ENCODE peak calls at places on chromosomes 12 and 14, in nine cellular contexts. R is AG09319, W is Panc1, Y is OCI-LY7, T is HL-60, A is AG04450, D is GM12865, U is epithelial cell of esophagus, B is progenitor cell of endocrine pancreas. G is an unnamed sample.

GRCh38 chr14:77208266-77208978 is 26.8 kb downstream of the TMEM63C start:
- DNase-seq in R (peak), D (peak), U (peak), T (peak), Y (peak), W (no peak), A (peak), B (peak), G (peak)

GRCh38 chr12:45131506-45131905 is 80.6 kb upstream of the DBX2 start:
- DNase-seq in B (no peak), A (no peak), D (no peak), R (no peak), T (peak), Y (no peak), U (no peak), W (no peak), G (no peak)

GRCh38 chr12:85575115-85576096 is 260.8 kb downstream of the RASSF9 start:
- DNase-seq in Y (peak), R (peak), U (peak), D (peak), T (peak), W (peak), A (peak), B (no peak), G (peak)

GRCh38 chr14:85867450-85867849 is 337.5 kb downstream of the FLRT2 start:
- DNase-seq in U (peak), Y (peak), D (no peak), R (no peak), B (no peak), T (no peak), A (no peak), W (no peak), G (no peak)

GRCh38 chr14:78254911-78255431 is 84.8 kb downstream of the NRXN3 start:
- DNase-seq in T (no peak), U (peak), D (peak), Y (no peak), A (no peak), R (no peak), B (no peak), W (no peak), G (no peak)

GRCh38 chr12:129298921-129299320 is 445.6 kb downstream of the GLT1D1 start:
- DNase-seq in W (no peak), T (no peak), U (no peak), Y (no peak), D (no peak), B (no peak), A (no peak), R (no peak), G (no peak)

GRCh38 chr12:112096667-112097066 is 11.9 kb downstream of the NAA25 start:
- DNase-seq in T (no peak), A (no peak), B (no peak), U (peak), W (peak), D (peak), Y (no peak), R (no peak), G (no peak)

GRCh38 chr12:113149361-113150150 is at the start of gene CFAP73:
- DNase-seq in U (peak), R (peak), A (peak), D (no peak), B (peak), Y (no peak), W (no peak), T (peak), G (no peak)

GRCh38 chr12:130764475-130765185 is 48.5 kb upstream of the RIMBP2 start:
- DNase-seq in W (peak), R (no peak), A (no peak), B (no peak), D (peak), U (peak), T (no peak), Y (peak), G (no peak)

GRCh38 chr12:111693818-111694217 is 8.0 kb downstream of the ACAD10 start:
- DNase-seq in T (no peak), Y (no peak), W (no peak), U (no peak), B (no peak), A (no peak), D (peak), R (no peak), G (no peak)

GRCh38 chr12:4796218-4796617 is 76.0 kb downstream of the GALNT8 start:
- DNase-seq in U (no peak), Y (no peak), D (no peak), R (no peak), T (no peak), B (no peak), A (no peak), W (no peak), G (no peak)

GRCh38 chr12:59040651-59041050 is 120.3 kb upstream of the LRIG3 start:
- DNase-seq in T (no peak), U (peak), D (no peak), B (no peak), Y (no peak), A (peak), W (no peak), R (peak), G (no peak)

GRCh38 chr12:52945389-52946232 is 3.3 kb upstream of the KRT18 start:
- DNase-seq in U (peak), W (no peak), B (peak), Y (no peak), A (peak), D (no peak), R (no peak), T (no peak), G (no peak)

GRCh38 chr12:45336762-45337596 is 121.1 kb downstream of the ANO6 start:
- DNase-seq in A (peak), W (no peak), R (peak), U (peak), D (no peak), B (no peak), Y (no peak), T (no peak), G (no peak)

GRCh38 chr14:88910386-88910785 is 85.9 kb downstream of the TTC8 start:
- DNase-seq in Y (no peak), U (no peak), R (no peak), T (no peak), W (no peak), B (no peak), A (no peak), D (no peak), G (no peak)

GRCh38 chr14:21846227-21846885 is 172.7 kb upstream of the OR4E1 start:
- DNase-seq in W (no peak), D (peak), R (no peak), A (no peak), Y (peak), T (peak), B (no peak), U (peak), G (no peak)

GRCh38 chr14:21723431-21724045 is 49.9 kb upstream of the OR4E1 start:
- DNase-seq in B (no peak), W (no peak), R (no peak), A (no peak), Y (peak), T (peak), D (peak), U (peak), G (no peak)

GRCh38 chr12:1553546-1553945 is 40.8 kb downstream of the FBXL14 start:
- DNase-seq in U (no peak), R (no peak), W (no peak), T (no peak), A (no peak), B (no peak), D (no peak), Y (peak), G (no peak)

GRCh38 chr14:24274101-24274543 is 2.7 kb upstream of the RABGGTA start:
- DNase-seq in D (peak), Y (peak), W (no peak), U (peak), T (peak), R (no peak), B (no peak), A (no peak), G (no peak)

GRCh38 chr14:91138511-91139359 is 24.9 kb downstream of the DGLUCY start:
- DNase-seq in D (peak), B (no peak), Y (peak), T (peak), U (peak), R (no peak), A (no peak), W (no peak), G (no peak)

GRCh38 chr12:89411846-89412245 is 59.5 kb upstream of the DUSP6 start:
- DNase-seq in A (no peak), W (no peak), B (no peak), U (no peak), R (no peak), D (no peak), Y (no peak), T (no peak), G (no peak)

GRCh38 chr12:49946497-49946896 is 4.0 kb upstream of the AQP2 start:
- DNase-seq in R (no peak), D (no peak), A (no peak), W (no peak), U (no peak), T (no peak), B (no peak), Y (no peak), G (no peak)

GRCh38 chr14:60646202-60646886 is 2.9 kb downstream of the SIX1 start:
- DNase-seq in W (no peak), B (no peak), R (no peak), T (no peak), D (no peak), Y (no peak), A (no peak), U (no peak), G (no peak)

DNA sequence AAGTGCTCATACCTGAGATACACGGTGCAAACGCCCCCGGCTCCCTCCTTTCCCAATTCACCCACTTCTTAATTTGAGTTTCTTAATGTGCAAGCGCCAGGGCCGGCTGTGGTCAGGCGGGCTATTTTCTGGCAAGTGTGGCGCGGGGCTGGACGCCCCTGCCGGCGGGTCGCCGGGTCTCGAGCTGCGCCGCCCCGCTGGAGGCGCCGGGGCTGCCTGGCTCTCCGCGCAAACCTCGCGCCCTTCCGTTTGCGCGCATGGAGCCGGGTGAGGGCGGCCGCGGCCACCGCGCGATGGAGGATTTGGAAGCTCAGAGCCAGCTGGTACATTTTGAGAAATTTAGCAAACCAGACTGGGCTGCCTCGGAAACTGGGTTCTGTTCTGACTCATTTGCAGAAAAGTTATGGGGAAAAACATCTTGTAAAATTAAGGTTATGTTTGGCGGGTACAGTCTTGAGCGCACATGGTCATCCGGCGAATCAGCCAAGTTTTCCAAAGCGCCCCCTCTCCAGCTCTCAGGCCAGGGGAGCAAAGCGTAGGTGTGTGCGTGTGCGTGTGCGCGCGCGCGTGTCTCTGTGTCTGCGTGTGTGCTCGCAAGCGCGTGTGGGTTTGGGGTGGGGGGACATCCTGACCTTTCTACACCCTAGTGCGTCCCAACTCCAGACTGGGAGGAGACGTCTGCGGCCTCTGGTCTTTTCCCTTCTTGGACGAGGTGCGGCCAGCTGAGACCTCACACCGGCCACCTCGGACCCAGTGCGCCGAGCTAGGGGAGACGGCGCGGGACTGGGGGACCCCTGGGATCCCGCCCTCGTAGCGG is 6.5 kb upstream of the OTX2 start:
- DNase-seq in T (no peak), W (no peak), R (no peak), D (no peak), A (no peak), Y (no peak), U (no peak), B (no peak), G (no peak)
- TF ChIP-seq CTCF in T (no peak), W (no peak), R (no peak), D (no peak), A (no peak), Y (no peak), U (no peak), B (peak), G (no peak)

GRCh38 chr12:117100851-117101673 is 1.8 kb upstream of the TESC start:
- DNase-seq in T (peak), U (no peak), R (no peak), Y (peak), B (no peak), A (no peak), D (no peak), W (no peak), G (no peak)
- TF ChIP-seq CTCF in T (no peak), U (no peak), R (no peak), Y (no peak), B (no peak), A (no peak), D (no peak), W (no peak), G (no peak)

DNA sequence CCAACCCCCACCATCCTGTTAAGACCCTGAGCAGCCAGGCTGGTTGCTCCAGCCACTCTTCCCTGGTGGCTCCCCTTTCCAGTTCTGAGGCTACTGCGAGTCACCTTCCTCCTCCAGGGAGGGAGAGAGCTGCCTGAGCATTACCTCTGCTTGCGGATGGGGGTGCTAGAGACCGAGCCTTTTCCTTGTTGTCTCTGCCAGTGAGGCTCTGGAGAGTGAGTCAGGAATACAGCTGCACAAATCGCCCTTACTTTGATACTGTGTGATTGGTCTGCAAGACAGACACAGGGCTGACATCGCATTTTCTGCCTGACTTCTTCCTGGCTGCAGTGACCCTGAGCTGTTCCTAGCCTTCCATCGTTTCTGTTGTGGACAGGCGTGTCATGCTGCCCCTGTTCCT is 94.3 kb downstream of the SLC25A47 start:
- DNase-seq in Y (no peak), R (peak), B (peak), U (peak), D (no peak), T (no peak), W (peak), A (peak), G (no peak)
- TF ChIP-seq CTCF in Y (no peak), R (peak), B (peak), U (peak), D (no peak), T (no peak), W (peak), A (peak), G (no peak)

DNA sequence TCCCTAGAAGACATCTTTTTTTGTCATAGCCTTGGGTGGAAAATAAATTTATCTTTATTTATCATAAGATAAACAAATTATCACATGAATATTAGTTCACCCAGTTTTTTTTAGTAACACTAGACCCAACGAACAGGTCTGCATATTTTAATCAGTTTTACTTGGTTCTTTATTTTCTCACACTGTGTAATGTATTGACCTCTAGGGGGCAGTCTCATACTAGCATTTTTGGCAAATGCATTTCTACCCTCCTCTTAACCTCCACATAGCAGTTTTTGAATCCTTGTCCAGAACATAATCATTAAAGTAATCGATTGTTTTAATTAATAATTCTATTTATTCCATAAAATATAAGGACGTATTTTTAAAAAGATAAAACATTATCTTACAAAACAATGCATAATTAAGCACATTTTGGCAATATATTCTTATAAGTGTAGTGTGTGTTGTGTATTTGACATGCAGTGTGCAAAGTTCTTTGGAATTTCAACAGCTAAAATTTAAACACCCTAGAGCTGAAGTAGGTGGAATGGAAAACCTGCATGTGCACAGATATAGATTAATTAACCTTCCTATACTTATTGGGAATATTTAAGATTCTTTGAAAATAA is 31.6 kb upstream of the PTPRQ start:
- DNase-seq in D (peak), Y (peak), T (peak), A (peak), W (peak), R (peak), B (no peak), U (peak), G (no peak)
- TF ChIP-seq CTCF in D (peak), Y (peak), T (peak), A (peak), W (peak), R (peak), B (peak), U (peak), G (no peak)

DNA sequence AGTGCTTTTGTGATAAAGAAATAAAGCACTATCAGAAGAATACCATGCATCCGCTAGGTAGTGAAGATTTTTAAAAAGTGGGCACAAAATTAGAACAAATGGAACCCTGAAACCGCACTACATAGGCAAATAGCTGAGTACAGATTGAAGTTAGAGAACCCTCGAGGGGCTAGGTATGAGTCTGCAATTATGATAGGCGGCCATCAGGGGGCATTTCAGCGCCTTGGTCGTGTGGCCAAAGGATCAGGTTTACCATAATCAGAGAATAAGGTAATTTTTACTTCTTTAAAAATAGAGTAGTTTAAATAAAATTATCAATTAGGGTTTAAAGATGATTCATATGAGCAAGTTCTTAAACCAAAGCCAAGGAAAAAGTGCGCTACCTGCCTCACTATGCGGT is 129.8 kb downstream of the TMX1 start:
- DNase-seq in B (no peak), U (no peak), Y (peak), D (peak), W (no peak), R (no peak), A (no peak), T (peak), G (no peak)
- TF ChIP-seq CTCF in B (no peak), U (peak), Y (peak), D (peak), W (peak), R (no peak), A (no peak), T (peak), G (no peak)